ENCODE peak calls at places on chromosome 22, in five cellular contexts. One of them, this sample, is unnamed.

GRCh38 chr22:32701021-32701420 is 100.5 kb upstream of the TIMP3 start:
- DNase-seq in H1: no peak
- DNase-seq in K562: no peak
- DNase-seq in HepG2: no peak
- DNase-seq in GM12878: no peak
- DNase-seq in this sample: no peak

GRCh38 chr22:33000342-33001280 is 57.6 kb downstream of the SYN3 start:
- DNase-seq in H1: peak
- DNase-seq in K562: peak
- DNase-seq in HepG2: peak
- DNase-seq in GM12878: no peak
- DNase-seq in this sample: peak

GRCh38 chr22:50262460-50262911 is 1.0 kb upstream of the MAPK12 start:
- DNase-seq in H1: no peak
- DNase-seq in K562: peak
- DNase-seq in HepG2: peak
- DNase-seq in GM12878: no peak
- DNase-seq in this sample: no peak

GRCh38 chr22:44709881-44710400 is 7.9 kb downstream of the PRR5 start:
- DNase-seq in H1: no peak
- DNase-seq in K562: peak
- DNase-seq in HepG2: no peak
- DNase-seq in GM12878: no peak
- DNase-seq in this sample: no peak

GRCh38 chr22:31118046-31118820 is 4.5 kb upstream of the INPP5J start:
- DNase-seq in H1: no peak
- DNase-seq in K562: no peak
- DNase-seq in HepG2: no peak
- DNase-seq in GM12878: no peak
- DNase-seq in this sample: no peak

GRCh38 chr22:50348058-50348457 is 4.9 kb downstream of the PPP6R2 start:
- DNase-seq in H1: no peak
- DNase-seq in K562: no peak
- DNase-seq in HepG2: no peak
- DNase-seq in GM12878: no peak
- DNase-seq in this sample: no peak

GRCh38 chr22:49972163-49973017 is 11.8 kb downstream of the PIM3 start:
- DNase-seq in H1: peak
- DNase-seq in K562: peak
- DNase-seq in HepG2: no peak
- DNase-seq in GM12878: no peak
- DNase-seq in this sample: no peak

GRCh38 chr22:17113600-17113999 is 7.6 kb downstream of the TMEM121B start:
- DNase-seq in H1: no peak
- DNase-seq in K562: no peak
- DNase-seq in HepG2: no peak
- DNase-seq in GM12878: no peak
- DNase-seq in this sample: no peak

GRCh38 chr22:23214398-23214797 is 34.1 kb downstream of the BCR start:
- DNase-seq in H1: no peak
- DNase-seq in K562: peak
- DNase-seq in HepG2: no peak
- DNase-seq in GM12878: no peak
- DNase-seq in this sample: no peak

GRCh38 chr22:38049812-38050619 is 7.2 kb upstream of the PICK1 start:
- DNase-seq in H1: no peak
- DNase-seq in K562: no peak
- DNase-seq in HepG2: no peak
- DNase-seq in GM12878: no peak
- DNase-seq in this sample: no peak

GRCh38 chr22:44597616-44598015 is 99.6 kb upstream of the RTL6 start:
- DNase-seq in H1: no peak
- DNase-seq in K562: no peak
- DNase-seq in HepG2: no peak
- DNase-seq in GM12878: no peak
- DNase-seq in this sample: peak

GRCh38 chr22:36611241-36611976 is 82.4 kb upstream of the EIF3D start:
- DNase-seq in H1: no peak
- DNase-seq in K562: no peak
- DNase-seq in HepG2: no peak
- DNase-seq in GM12878: no peak
- DNase-seq in this sample: no peak

GRCh38 chr22:46380581-46380980 is 45.1 kb downstream of the TRMU start:
- DNase-seq in H1: no peak
- DNase-seq in K562: no peak
- DNase-seq in HepG2: no peak
- DNase-seq in GM12878: no peak
- DNase-seq in this sample: no peak

GRCh38 chr22:32100711-32101110 is 57.6 kb downstream of the SLC5A1 start:
- DNase-seq in H1: no peak
- DNase-seq in K562: no peak
- DNase-seq in HepG2: no peak
- DNase-seq in GM12878: no peak
- DNase-seq in this sample: no peak

GRCh38 chr22:47772864-47773263 is 1010.4 kb downstream of the TBC1D22A start:
- DNase-seq in H1: no peak
- DNase-seq in K562: no peak
- DNase-seq in HepG2: no peak
- DNase-seq in GM12878: no peak
- DNase-seq in this sample: no peak

GRCh38 chr22:49360746-49361145 is 466.9 kb downstream of the BRD1 start:
- DNase-seq in H1: no peak
- DNase-seq in K562: no peak
- DNase-seq in HepG2: no peak
- DNase-seq in GM12878: no peak
- DNase-seq in this sample: no peak

GRCh38 chr22:47042116-47042825 is 279.8 kb downstream of the TBC1D22A start:
- DNase-seq in H1: no peak
- DNase-seq in K562: no peak
- DNase-seq in HepG2: no peak
- DNase-seq in GM12878: no peak
- DNase-seq in this sample: no peak

GRCh38 chr22:17104336-17104935 is 16.7 kb downstream of the TMEM121B start:
- DNase-seq in H1: no peak
- DNase-seq in K562: no peak
- DNase-seq in HepG2: no peak
- DNase-seq in GM12878: no peak
- DNase-seq in this sample: no peak

GRCh38 chr22:22943521-22944267 is 56.1 kb downstream of the IGLL5 start:
- DNase-seq in H1: peak
- DNase-seq in K562: peak
- DNase-seq in HepG2: no peak
- DNase-seq in GM12878: no peak
- DNase-seq in this sample: peak

GRCh38 chr22:33112606-33113005 is 54.4 kb upstream of the SYN3 start:
- DNase-seq in H1: no peak
- DNase-seq in K562: no peak
- DNase-seq in HepG2: no peak
- DNase-seq in GM12878: peak
- DNase-seq in this sample: no peak

GRCh38 chr22:17523925-17524324 is 39.4 kb upstream of the SLC25A18 start:
- DNase-seq in H1: no peak
- DNase-seq in K562: no peak
- DNase-seq in HepG2: no peak
- DNase-seq in GM12878: no peak
- DNase-seq in this sample: no peak

GRCh38 chr22:17814084-17814483 is 39.8 kb upstream of the BID start:
- DNase-seq in H1: no peak
- DNase-seq in K562: no peak
- DNase-seq in HepG2: no peak
- DNase-seq in GM12878: no peak
- DNase-seq in this sample: no peak

GRCh38 chr22:16783930-16784354 is 41.3 kb downstream of the XKR3 start:
- DNase-seq in H1: peak
- DNase-seq in K562: peak
- DNase-seq in HepG2: peak
- DNase-seq in GM12878: no peak
- DNase-seq in this sample: peak

GRCh38 chr22:46515208-46516111 is 22.0 kb downstream of the CELSR1 start:
- DNase-seq in H1: no peak
- DNase-seq in K562: no peak
- DNase-seq in HepG2: no peak
- DNase-seq in GM12878: no peak
- DNase-seq in this sample: no peak

GRCh38 chr22:48391171-48391711 is 1436.4 kb downstream of the BRD1 start:
- DNase-seq in H1: peak
- DNase-seq in K562: no peak
- DNase-seq in HepG2: no peak
- DNase-seq in GM12878: no peak
- DNase-seq in this sample: no peak

GRCh38 chr22:50261615-50262459 is at the start of gene MAPK12:
- DNase-seq in H1: peak
- DNase-seq in K562: peak
- DNase-seq in HepG2: no peak
- DNase-seq in GM12878: no peak
- DNase-seq in this sample: peak

GRCh38 chr22:19463491-19464469 is 15.2 kb downstream of the UFD1 start:
- DNase-seq in H1: no peak
- DNase-seq in K562: no peak
- DNase-seq in HepG2: no peak
- DNase-seq in GM12878: no peak
- DNase-seq in this sample: no peak

GRCh38 chr22:46969491-46969890 is 207.0 kb downstream of the TBC1D22A start:
- DNase-seq in H1: no peak
- DNase-seq in K562: no peak
- DNase-seq in HepG2: no peak
- DNase-seq in GM12878: peak
- DNase-seq in this sample: no peak

DNA sequence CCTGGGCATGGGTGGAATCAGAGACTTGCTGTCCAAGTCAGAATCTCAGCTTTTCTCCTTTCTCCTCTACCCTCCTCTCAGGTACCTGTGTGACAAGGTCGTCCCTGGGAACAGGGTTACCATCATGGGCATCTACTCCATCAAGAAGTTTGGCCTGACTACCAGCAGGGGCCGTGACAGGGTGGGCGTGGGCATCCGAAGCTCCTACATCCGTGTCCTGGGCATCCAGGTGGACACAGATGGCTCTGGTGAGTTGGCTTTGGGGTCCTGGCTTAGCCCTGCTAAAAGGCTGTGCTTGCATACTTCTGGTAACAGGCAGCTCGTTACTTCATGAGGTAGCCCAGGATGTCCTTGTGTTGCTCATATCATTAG is 10.7 kb downstream of the MCM5 start:
- DNase-seq in H1: no peak
- DNase-seq in K562: no peak
- DNase-seq in HepG2: no peak
- DNase-seq in GM12878: no peak
- DNase-seq in this sample: no peak
- H3K4me2 ChIP-seq in H1: no peak
- H3K4me2 ChIP-seq in K562: no peak
- H3K4me2 ChIP-seq in HepG2: no peak
- H3K4me2 ChIP-seq in GM12878: peak
- H3K4me2 ChIP-seq in this sample: no peak

DNA sequence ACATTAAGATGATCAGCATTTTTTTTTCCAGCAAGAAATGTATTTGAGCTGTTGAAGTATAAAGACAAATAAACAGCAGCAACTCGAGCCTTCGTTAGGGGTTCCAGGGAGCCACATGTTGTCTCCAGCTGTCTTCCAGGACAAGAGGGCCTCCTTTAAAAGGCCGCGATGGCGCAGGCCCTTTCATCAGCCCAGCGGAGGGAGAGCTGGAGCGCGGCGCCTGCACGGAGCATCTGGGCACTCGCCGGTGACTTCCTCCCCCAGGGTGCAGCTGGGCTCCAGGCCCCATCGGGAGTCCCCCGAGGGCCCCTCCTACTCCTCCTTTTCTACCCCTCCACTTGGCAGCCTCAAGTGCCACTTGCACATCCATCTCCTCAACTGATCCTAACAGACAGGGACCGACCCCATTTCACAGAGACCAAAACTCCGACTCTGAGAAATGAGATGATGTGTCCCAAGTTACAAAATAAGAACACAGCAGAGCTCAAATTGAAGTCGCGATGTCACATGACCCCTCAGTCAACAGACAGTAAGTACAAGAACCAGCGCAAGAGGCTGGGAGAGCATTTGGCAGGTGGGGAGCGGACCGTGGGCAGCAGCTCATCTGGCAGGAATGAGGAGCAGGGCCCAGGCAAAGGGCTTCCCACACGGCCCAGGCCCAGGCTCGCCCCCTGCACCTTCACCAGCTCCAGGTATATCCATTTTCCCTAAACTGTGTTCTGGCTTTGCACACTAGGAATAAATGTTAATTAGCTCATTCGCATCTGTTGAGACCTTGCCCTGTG is 34.5 kb downstream of the SCUBE1 start:
- DNase-seq in H1: no peak
- DNase-seq in K562: no peak
- DNase-seq in HepG2: no peak
- DNase-seq in GM12878: no peak
- DNase-seq in this sample: peak
- TF ChIP-seq CREB1 in H1: no peak
- TF ChIP-seq CREB1 in K562: no peak
- TF ChIP-seq CREB1 in HepG2: no peak
- TF ChIP-seq CREB1 in GM12878: no peak
- TF ChIP-seq CREB1 in this sample: no peak

DNA sequence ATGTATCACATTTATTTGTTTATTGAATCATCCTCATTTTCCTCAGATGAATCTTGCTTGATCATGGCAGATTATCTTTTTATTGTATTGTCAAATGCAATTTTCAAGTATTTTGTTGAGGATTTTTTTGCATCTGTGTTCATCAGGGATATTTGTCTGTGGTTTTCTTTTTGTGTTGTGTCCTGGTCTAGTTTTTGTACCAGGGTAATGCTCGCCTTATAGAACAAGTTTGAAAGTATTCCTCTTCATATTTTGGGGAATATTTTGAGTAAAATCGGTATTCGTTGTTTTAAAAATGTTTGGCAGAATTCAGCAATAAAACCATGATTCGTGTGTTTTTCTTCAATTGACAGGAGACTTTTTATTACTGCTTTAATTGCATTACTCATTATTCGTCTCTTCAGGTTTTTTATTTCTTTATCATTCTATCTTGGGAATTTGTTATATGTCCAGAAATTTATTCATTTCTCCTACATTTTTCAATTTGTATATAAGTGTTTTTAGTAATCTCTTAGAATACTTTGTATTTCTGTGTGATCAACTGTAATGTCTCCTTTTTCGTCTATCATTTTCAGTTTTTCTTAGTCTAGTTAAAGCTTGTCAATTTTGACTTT is 113.4 kb upstream of the SERPIND1 start:
- DNase-seq in H1: no peak
- DNase-seq in K562: no peak
- DNase-seq in HepG2: no peak
- DNase-seq in GM12878: no peak
- DNase-seq in this sample: no peak
- H3K4me2 ChIP-seq in H1: no peak
- H3K4me2 ChIP-seq in K562: no peak
- H3K4me2 ChIP-seq in HepG2: no peak
- H3K4me2 ChIP-seq in GM12878: no peak
- H3K4me2 ChIP-seq in this sample: no peak

DNA sequence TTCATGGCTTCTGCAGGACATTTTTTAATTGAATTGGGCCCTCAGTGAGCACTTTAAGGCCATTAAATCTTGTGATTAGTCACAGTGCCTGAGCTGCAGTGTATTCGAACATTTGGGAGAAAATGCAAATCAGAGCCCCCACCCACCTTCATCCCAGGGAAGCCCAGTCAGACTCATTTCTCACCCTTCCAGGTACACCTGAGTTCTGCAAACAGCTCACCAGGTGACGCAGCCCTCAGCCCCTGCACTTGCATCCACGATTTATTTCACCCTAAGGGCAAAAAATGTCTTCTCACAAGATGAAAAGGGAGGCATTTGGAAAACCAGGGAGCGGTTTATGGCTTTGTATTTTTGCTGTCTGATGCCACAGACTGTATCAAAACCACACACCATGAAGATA is 128.8 kb downstream of the MPPED1 start:
- DNase-seq in H1: no peak
- DNase-seq in K562: no peak
- DNase-seq in HepG2: no peak
- DNase-seq in GM12878: no peak
- DNase-seq in this sample: no peak
- TF ChIP-seq CREB1 in H1: no peak
- TF ChIP-seq CREB1 in K562: no peak
- TF ChIP-seq CREB1 in HepG2: no peak
- TF ChIP-seq CREB1 in GM12878: no peak
- TF ChIP-seq CREB1 in this sample: no peak

This sample was measured in GM23338.